ENCODE peak calls at places on chromosomes 7 and 10, in nine cellular contexts. E, W, M, K, Q, Z, F, B and R are unnamed samples. For H3K4me1, the result is how much of the 10 kb centered on the place peaks cover.

GRCh38 chr10:15211464-15211979 is 43.0 kb upstream of the NMT2 start:
- DNase-seq in B (peak), K (no peak), Q (no peak), F (no peak), W (no peak), Z (no peak), E (peak), M (peak), R (no peak)

GRCh38 chr10:77291596-77292505 is 345.8 kb downstream of the KCNMA1 start:
- DNase-seq in Z (no peak), Q (no peak), E (no peak), B (peak), M (no peak), F (no peak), W (no peak), K (no peak), R (no peak)

GRCh38 chr7:80346704-80347103 is 165.2 kb downstream of the GNAT3 start:
- DNase-seq in M (peak), Q (no peak), Z (no peak), F (no peak), K (no peak), B (peak), E (peak), W (no peak), R (no peak)

GRCh38 chr10:61608255-61609040 is 54.3 kb upstream of the CABCOCO1 start:
- DNase-seq in B (peak), F (no peak), Q (no peak), M (no peak), Z (no peak), K (no peak), E (no peak), W (no peak), R (no peak)

GRCh38 chr10:33993917-33994316 is 659.5 kb upstream of the NRP1 start:
- DNase-seq in Z (no peak), E (no peak), K (no peak), Q (no peak), W (no peak), B (no peak), F (no peak), M (no peak), R (no peak)

GRCh38 chr7:99270702-99271101 is 1.9 kb upstream of the MYH16 start:
- DNase-seq in E (no peak), Z (peak), M (no peak), Q (no peak), K (peak), W (peak), B (no peak), F (no peak), R (peak)

GRCh38 chr10:60733189-60733815 is 45.0 kb upstream of the CDK1 start:
- DNase-seq in Q (peak), M (peak), W (no peak), Z (no peak), B (peak), F (peak), E (peak), K (peak), R (peak)

GRCh38 chr7:131188367-131189339 is 139.0 kb upstream of the MKLN1 start:
- DNase-seq in Q (peak), Z (peak), W (peak), E (peak), F (peak), K (no peak), B (peak), M (peak), R (no peak)

GRCh38 chr10:118031351-118032075 is 15.2 kb downstream of the RAB11FIP2 start:
- DNase-seq in B (peak), K (no peak), Z (no peak), Q (no peak), W (no peak), M (no peak), F (no peak), E (no peak), R (no peak)

GRCh38 chr10:84179059-84179710 is 5.6 kb downstream of the GPR15LG start:
- DNase-seq in M (no peak), K (no peak), B (peak), W (no peak), Z (no peak), E (no peak), Q (no peak), F (peak), R (no peak)

GRCh38 chr7:34260282-34260681 is 354.9 kb downstream of the BMPER start:
- DNase-seq in Q (no peak), F (peak), K (no peak), B (peak), E (peak), Z (no peak), M (peak), W (no peak), R (no peak)

GRCh38 chr10:26890956-26891355 is 30.2 kb upstream of the ABI1 start:
- DNase-seq in E (peak), W (peak), K (peak), Q (peak), F (peak), M (peak), Z (peak), B (peak), R (peak)

GRCh38 chr7:508461-509170 is 11.0 kb downstream of the PDGFA start:
- DNase-seq in F (no peak), W (no peak), E (no peak), Q (no peak), Z (no peak), B (no peak), K (no peak), M (no peak), R (no peak)

GRCh38 chr7:51304729-51305128 is 11.9 kb downstream of the COBL start:
- DNase-seq in W (no peak), Z (no peak), M (peak), E (no peak), F (no peak), K (no peak), B (no peak), Q (no peak), R (no peak)

GRCh38 chr10:87850742-87851205 is 12.6 kb downstream of the KLLN start:
- DNase-seq in K (peak), E (no peak), F (peak), M (peak), B (peak), W (peak), Z (peak), Q (peak), R (peak)

GRCh38 chr7:147513451-147513850 is 1077.1 kb upstream of the C7orf33 start:
- DNase-seq in K (no peak), Q (no peak), W (no peak), M (no peak), Z (no peak), B (no peak), F (no peak), E (no peak), R (no peak)

GRCh38 chr7:24831240-24831639 is 74.0 kb upstream of the GSDME start:
- DNase-seq in M (peak), E (no peak), Q (no peak), F (no peak), K (no peak), B (peak), Z (no peak), W (no peak), R (no peak)

GRCh38 chr10:124728830-124729661 is 15.1 kb downstream of the FAM53B start:
- DNase-seq in E (no peak), F (no peak), B (no peak), K (no peak), W (no peak), M (no peak), Z (no peak), Q (no peak), R (no peak)

GRCh38 chr7:151061241-151062110 is 2.1 kb downstream of the SLC4A2 start:
- DNase-seq in K (no peak), E (no peak), M (no peak), F (no peak), W (peak), Q (no peak), B (no peak), Z (no peak), R (peak)

GRCh38 chr7:55493416-55493815 is 78.9 kb downstream of the VOPP1 start:
- DNase-seq in M (peak), E (no peak), B (peak), F (no peak), Q (no peak), K (no peak), Z (no peak), W (no peak), R (no peak)

GRCh38 chr10:97224483-97225435 is 39.0 kb upstream of the SLIT1 start:
- DNase-seq in E (no peak), K (no peak), F (no peak), Q (no peak), M (no peak), Z (no peak), W (no peak), B (peak), R (no peak)

GRCh38 chr7:25665346-25665745 is 437.1 kb upstream of the NPVF start:
- DNase-seq in W (no peak), E (no peak), M (no peak), K (no peak), Z (no peak), Q (no peak), F (no peak), B (no peak), R (no peak)

GRCh38 chr7:29288534-29289091 is 94.0 kb downstream of the CHN2 start:
- DNase-seq in Z (no peak), E (no peak), W (no peak), F (no peak), B (no peak), K (no peak), M (no peak), Q (no peak), R (peak)

GRCh38 chr7:121547341-121548092 is 151.4 kb upstream of the FAM3C start:
- DNase-seq in W (peak), Q (peak), E (peak), M (peak), B (peak), Z (peak), K (peak), F (peak), R (peak)

GRCh38 chr7:54477083-54477482 is 65.1 kb upstream of the VSTM2A start:
- DNase-seq in W (no peak), E (no peak), M (no peak), Q (peak), F (no peak), K (peak), B (no peak), Z (no peak), R (no peak)

GRCh38 chr10:33355267-33355666 is 20.8 kb upstream of the NRP1 start:
- DNase-seq in E (no peak), Q (no peak), Z (no peak), B (no peak), M (peak), K (no peak), F (no peak), W (no peak), R (no peak)

GRCh38 chr7:154287370-154287769 is 235.2 kb downstream of the DPP6 start:
- DNase-seq in F (peak), E (no peak), B (no peak), K (no peak), Z (no peak), M (no peak), Q (no peak), W (no peak), R (peak)

GRCh38 chr10:43901302-43901701 is 252.6 kb upstream of the ZNF32 start:
- DNase-seq in K (no peak), B (no peak), M (peak), F (no peak), Q (no peak), W (no peak), E (no peak), Z (no peak), R (no peak)

GRCh38 chr10:110460111-110460809 is 37.4 kb upstream of the DUSP5 start:
- DNase-seq in B (peak), M (peak), K (no peak), F (no peak), W (peak), Q (peak), E (no peak), Z (peak), R (no peak)

GRCh38 chr10:62016477-62017140 is 115.1 kb downstream of the ARID5B start:
- DNase-seq in B (peak), K (no peak), Q (no peak), F (no peak), M (no peak), W (no peak), Z (no peak), E (no peak), R (no peak)

GRCh38 chr7:24192053-24192452 is 91.9 kb upstream of the NPY start:
- DNase-seq in Q (no peak), M (peak), Z (no peak), F (no peak), K (no peak), B (peak), W (no peak), E (no peak), R (no peak)

GRCh38 chr10:113985342-113985844 is 58.3 kb upstream of the ADRB1 start:
- DNase-seq in F (no peak), K (no peak), Q (no peak), B (no peak), E (no peak), Z (no peak), W (no peak), M (no peak), R (peak)

GRCh38 chr7:129989466-129989865 is 36.7 kb upstream of the UBE2H start:
- DNase-seq in Z (no peak), B (peak), W (no peak), E (peak), Q (peak), K (no peak), F (no peak), M (no peak), R (no peak)

GRCh38 chr7:35725280-35725680 is 30.3 kb upstream of the HERPUD2 start:
- DNase-seq in B (no peak), E (no peak), F (no peak), W (peak), M (no peak), Z (peak), K (peak), Q (peak), R (no peak)

GRCh38 chr10:18681366-18681765 is 22.1 kb downstream of the ARL5B start:
- DNase-seq in E (no peak), K (no peak), W (no peak), Z (no peak), F (no peak), Q (no peak), M (peak), B (peak), R (no peak)

GRCh38 chr7:98250789-98251188 is 1.2 kb downstream of the TECPR1 start:
- DNase-seq in Z (no peak), F (no peak), M (peak), B (no peak), W (peak), K (peak), Q (peak), E (no peak), R (no peak)

GRCh38 chr10:31751401-31752080 is 177.1 kb downstream of the ARHGAP12 start:
- DNase-seq in Z (no peak), F (no peak), E (no peak), M (no peak), B (no peak), W (no peak), K (no peak), Q (no peak), R (no peak)

GRCh38 chr10:34698979-34699378 is 116.1 kb downstream of the PARD3 start:
- DNase-seq in Z (no peak), K (no peak), F (no peak), W (no peak), E (peak), Q (no peak), B (peak), M (peak), R (no peak)

DNA sequence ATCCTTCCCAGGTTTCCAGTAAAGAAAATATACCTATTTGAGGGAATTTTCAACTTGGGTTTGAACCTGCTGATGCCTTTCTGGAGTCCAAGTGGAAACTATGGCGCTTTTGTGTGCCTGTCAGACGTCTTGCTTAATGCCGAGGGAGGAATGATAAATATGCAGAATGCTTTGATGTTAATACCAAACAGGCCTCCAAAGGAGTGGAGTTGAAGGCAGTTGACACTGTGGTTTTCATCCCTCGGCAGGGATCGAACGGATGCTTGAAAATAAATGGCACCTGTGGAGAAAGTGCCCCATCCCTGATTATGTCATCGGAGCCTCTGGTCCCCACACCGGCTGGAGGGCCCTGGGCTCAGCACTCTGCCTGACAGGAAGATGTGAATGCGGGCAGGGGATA is 148.8 kb upstream of the GPR26 start:
- DNase-seq in M (no peak), K (no peak), W (no peak), Q (no peak), Z (peak), B (no peak), F (no peak), E (no peak), R (no peak)
- TF ChIP-seq EZH2 in M (no peak), K (no peak), W (no peak), Q (no peak), Z (no peak), B (no peak), F (no peak), E (no peak), R (no peak)

GRCh38 chr10:6148251-6148691 is 54.5 kb upstream of the PFKFB3 start:
- DNase-seq in K (no peak), B (peak), W (no peak), E (no peak), Z (no peak), M (no peak), F (no peak), Q (no peak), R (no peak)

GRCh38 chr10:6146921-6147320 is 55.8 kb upstream of the PFKFB3 start:
- DNase-seq in K (no peak), B (no peak), Q (no peak), E (no peak), W (no peak), F (no peak), Z (peak), M (no peak), R (no peak)

GRCh38 chr10:6151087-6151977 is 51.4 kb upstream of the PFKFB3 start:
- DNase-seq in B (peak), F (peak), Z (peak), M (no peak), W (peak), Q (peak), E (no peak), K (peak), R (peak)

GRCh38 chr10:6145979-6146432 is 56.7 kb upstream of the PFKFB3 start:
- DNase-seq in B (no peak), F (no peak), M (no peak), W (no peak), E (no peak), K (no peak), Z (no peak), Q (no peak), R (no peak)

GRCh38 chr10:6148908-6149307 is 53.8 kb upstream of the PFKFB3 start:
- DNase-seq in E (no peak), B (no peak), W (peak), F (no peak), Q (no peak), K (no peak), M (peak), Z (no peak), R (no peak)
- H3K4me1 ChIP-seq in E (under half), B (under half), W (under half), F (under half), Q (under half), K (under half), M (under half), Z (under half), R (under half)

GRCh38 chr10:131391991-131392390 is 80.5 kb upstream of the TCERG1L start:
- DNase-seq in F (no peak), Q (no peak), K (no peak), W (no peak), Z (no peak), B (no peak), E (no peak), M (no peak), R (no peak)
- TF ChIP-seq EZH2 in F (no peak), Q (no peak), K (no peak), W (no peak), Z (no peak), B (no peak), E (no peak), M (no peak), R (no peak)

GRCh38 chr10:103791858-103792257 is 63.5 kb downstream of the SH3PXD2A start:
- DNase-seq in B (no peak), Z (no peak), M (no peak), F (no peak), Q (no peak), K (no peak), E (no peak), W (no peak), R (no peak)

GRCh38 chr10:103790580-103790979 is 64.8 kb downstream of the SH3PXD2A start:
- DNase-seq in K (no peak), Z (no peak), M (no peak), F (no peak), B (no peak), Q (no peak), W (no peak), E (no peak), R (no peak)

GRCh38 chr10:103791291-103791690 is 64.1 kb downstream of the SH3PXD2A start:
- DNase-seq in Z (no peak), K (no peak), Q (no peak), M (no peak), F (no peak), E (no peak), B (no peak), W (no peak), R (no peak)

GRCh38 chr10:103789141-103789540 is 66.2 kb downstream of the SH3PXD2A start:
- DNase-seq in K (no peak), F (no peak), E (no peak), Q (no peak), Z (no peak), B (no peak), M (no peak), W (no peak), R (no peak)

DNA sequence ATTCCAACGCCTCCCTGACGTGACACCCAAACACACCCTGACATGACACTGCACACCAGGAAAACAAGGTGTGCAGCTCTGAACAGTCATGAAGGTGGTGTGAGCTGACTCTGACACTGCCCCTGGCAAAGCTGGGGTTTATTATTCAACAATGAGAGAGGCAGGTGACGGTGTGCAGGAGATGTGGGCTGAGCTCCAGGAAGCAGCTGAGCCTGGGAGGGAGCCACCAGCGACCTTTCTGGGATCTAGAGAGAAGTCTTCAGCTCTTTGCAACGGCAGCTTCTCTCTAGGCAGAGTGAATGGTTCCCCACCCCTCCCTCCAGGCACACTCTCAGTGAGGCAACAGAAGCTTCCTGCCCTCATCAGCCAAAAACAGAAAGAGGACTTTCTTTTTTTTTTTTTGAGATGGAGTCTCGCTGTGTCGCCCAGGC is 65.6 kb downstream of the SH3PXD2A start:
- DNase-seq in Z (no peak), M (peak), F (peak), K (no peak), E (no peak), W (no peak), B (no peak), Q (no peak), R (no peak)
- H3K4me1 ChIP-seq in Z (half or more), M (under half), F (under half), K (under half), E (under half), W (under half), B (under half), Q (under half), R (under half)

DNA sequence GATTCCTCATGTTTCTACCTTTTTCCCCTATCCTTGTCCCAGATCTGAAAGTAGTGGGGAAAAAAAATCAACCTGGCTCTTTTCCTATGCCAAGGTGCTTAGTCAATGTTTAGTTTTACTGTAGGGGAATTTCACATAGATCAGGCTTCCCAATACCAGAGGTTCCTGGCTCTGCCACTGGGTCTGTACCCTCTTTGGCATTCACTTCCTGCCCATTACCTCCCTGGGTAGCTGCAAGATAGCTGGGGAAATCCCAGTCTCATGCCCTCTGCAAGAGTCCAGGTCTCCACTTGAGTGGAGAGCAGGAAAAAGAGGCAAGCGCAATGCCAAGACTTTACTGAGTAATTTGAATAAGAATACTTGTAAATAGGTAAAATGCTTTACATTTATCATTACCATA is 3.5 kb upstream of the BPGM start:
- DNase-seq in F (no peak), Z (no peak), M (peak), W (no peak), K (no peak), Q (no peak), E (no peak), B (no peak), R (no peak)
- TF ChIP-seq EZH2 in F (no peak), Z (no peak), M (no peak), W (no peak), K (no peak), Q (no peak), E (no peak), B (no peak), R (no peak)

DNA sequence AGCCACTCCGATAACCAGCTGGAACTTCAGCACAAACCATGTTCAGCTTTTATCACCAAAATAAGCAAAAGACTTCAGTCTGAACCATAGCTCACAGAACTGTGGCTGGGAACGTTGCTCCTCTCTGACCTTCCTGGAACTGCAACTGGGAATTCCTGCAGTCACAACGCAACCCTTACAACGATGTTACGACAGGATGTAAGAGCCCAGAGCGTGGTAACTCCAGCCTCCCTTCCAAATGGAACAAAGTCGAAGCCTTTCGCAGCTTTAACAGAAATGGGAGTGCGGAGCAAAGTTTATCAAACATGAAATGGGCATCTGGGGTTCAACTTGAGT is 162.6 kb downstream of the ADAM12 start:
- DNase-seq in Z (no peak), W (no peak), E (no peak), B (no peak), Q (no peak), K (no peak), F (no peak), M (no peak), R (no peak)
- H3K4me1 ChIP-seq in Z (under half), W (under half), E (under half), B (under half), Q (under half), K (under half), F (under half), M (under half), R (under half)